ENCODE peak calls at places on chromosomes 5 and 9, in five cellular contexts. Q, C, R, F and W are unnamed samples.

GRCh38 chr5:173163219-173163618 is 18.9 kb downstream of the BNIP1 start:
- DNase-seq in R (peak), F (peak), Q (no peak), C (no peak), W (no peak)

GRCh38 chr5:124054564-124054963 is 542.6 kb downstream of the CSNK1G3 start:
- DNase-seq in Q (no peak), C (no peak), F (no peak), R (no peak), W (no peak)

GRCh38 chr9:73023025-73023541 is 70.2 kb upstream of the ALDH1A1 start:
- DNase-seq in R (peak), C (no peak), Q (no peak), F (peak), W (peak)

GRCh38 chr9:71604197-71605063 is 163.9 kb downstream of the CEMIP2 start:
- DNase-seq in C (peak), R (peak), F (peak), Q (peak), W (peak)

GRCh38 chr9:19922476-19923118 is 133.8 kb upstream of the SLC24A2 start:
- DNase-seq in F (peak), R (peak), C (no peak), Q (no peak), W (peak)

GRCh38 chr5:58466939-58467338 is 7.1 kb upstream of the PLK2 start:
- DNase-seq in F (no peak), R (peak), Q (no peak), C (no peak), W (no peak)

GRCh38 chr5:121019112-121019511 is 555.0 kb downstream of the PRR16 start:
- DNase-seq in Q (no peak), C (no peak), R (no peak), F (no peak), W (no peak)

GRCh38 chr5:58944221-58944620 is 361.3 kb downstream of the RAB3C start:
- DNase-seq in C (no peak), R (peak), F (no peak), Q (no peak), W (no peak)

GRCh38 chr5:98769006-98769255 is 4.5 kb upstream of the RGMB start:
- DNase-seq in Q (no peak), R (no peak), F (no peak), C (peak), W (no peak)

GRCh38 chr5:1840741-1841521 is 39.7 kb downstream of the NDUFS6 start:
- DNase-seq in R (peak), Q (no peak), C (no peak), F (no peak), W (no peak)

GRCh38 chr5:135602882-135603721 is 24.3 kb upstream of the CXCL14 start:
- DNase-seq in F (no peak), Q (no peak), R (no peak), C (no peak), W (no peak)

GRCh38 chr5:1053391-1054017 is 44.9 kb downstream of the NKD2 start:
- DNase-seq in R (peak), C (no peak), F (no peak), Q (no peak), W (no peak)

GRCh38 chr5:118687085-118687484 is 301.3 kb downstream of the DTWD2 start:
- DNase-seq in R (no peak), F (no peak), C (no peak), Q (no peak), W (no peak)

GRCh38 chr5:134435525-134435924 is 23.8 kb upstream of the CDKN2AIPNL start:
- DNase-seq in F (peak), C (peak), Q (no peak), R (no peak), W (no peak)

GRCh38 chr9:4933177-4933576 is 51.9 kb upstream of the JAK2 start:
- DNase-seq in R (peak), C (no peak), Q (no peak), F (peak), W (peak)

GRCh38 chr9:74577956-74578355 is 80.8 kb downstream of the RORB start:
- DNase-seq in C (no peak), Q (no peak), F (peak), R (no peak), W (no peak)

GRCh38 chr5:138789771-138790242 is 36.6 kb downstream of the CTNNA1 start:
- DNase-seq in F (peak), C (no peak), R (peak), Q (no peak), W (no peak)

GRCh38 chr5:67481362-67481761 is 284.8 kb upstream of the CD180 start:
- DNase-seq in F (no peak), C (no peak), R (no peak), Q (no peak), W (no peak)

GRCh38 chr5:170420809-170421412 is 31.7 kb upstream of the KCNMB1 start:
- DNase-seq in R (peak), Q (no peak), C (no peak), F (peak), W (peak)

GRCh38 chr9:117929873-117930272 is 225.7 kb downstream of the TLR4 start:
- DNase-seq in F (no peak), Q (no peak), C (no peak), R (no peak), W (peak)

GRCh38 chr9:86648828-86649170 is 294.6 kb upstream of the TUT7 start:
- DNase-seq in R (no peak), F (no peak), C (no peak), Q (no peak), W (no peak)

GRCh38 chr9:91740713-91741112 is 209.3 kb downstream of the ROR2 start:
- DNase-seq in C (no peak), F (peak), R (peak), Q (no peak), W (no peak)

GRCh38 chr9:95341262-95342011 is 23.9 kb upstream of the FANCC start:
- DNase-seq in C (no peak), Q (no peak), F (peak), R (peak), W (peak)

GRCh38 chr9:3760031-3760430 is 234.2 kb upstream of the RFX3 start:
- DNase-seq in C (no peak), F (no peak), Q (no peak), R (no peak), W (no peak)
- TF ChIP-seq CTCF in C (no peak), F (no peak), Q (no peak), R (no peak), W (no peak)

DNA sequence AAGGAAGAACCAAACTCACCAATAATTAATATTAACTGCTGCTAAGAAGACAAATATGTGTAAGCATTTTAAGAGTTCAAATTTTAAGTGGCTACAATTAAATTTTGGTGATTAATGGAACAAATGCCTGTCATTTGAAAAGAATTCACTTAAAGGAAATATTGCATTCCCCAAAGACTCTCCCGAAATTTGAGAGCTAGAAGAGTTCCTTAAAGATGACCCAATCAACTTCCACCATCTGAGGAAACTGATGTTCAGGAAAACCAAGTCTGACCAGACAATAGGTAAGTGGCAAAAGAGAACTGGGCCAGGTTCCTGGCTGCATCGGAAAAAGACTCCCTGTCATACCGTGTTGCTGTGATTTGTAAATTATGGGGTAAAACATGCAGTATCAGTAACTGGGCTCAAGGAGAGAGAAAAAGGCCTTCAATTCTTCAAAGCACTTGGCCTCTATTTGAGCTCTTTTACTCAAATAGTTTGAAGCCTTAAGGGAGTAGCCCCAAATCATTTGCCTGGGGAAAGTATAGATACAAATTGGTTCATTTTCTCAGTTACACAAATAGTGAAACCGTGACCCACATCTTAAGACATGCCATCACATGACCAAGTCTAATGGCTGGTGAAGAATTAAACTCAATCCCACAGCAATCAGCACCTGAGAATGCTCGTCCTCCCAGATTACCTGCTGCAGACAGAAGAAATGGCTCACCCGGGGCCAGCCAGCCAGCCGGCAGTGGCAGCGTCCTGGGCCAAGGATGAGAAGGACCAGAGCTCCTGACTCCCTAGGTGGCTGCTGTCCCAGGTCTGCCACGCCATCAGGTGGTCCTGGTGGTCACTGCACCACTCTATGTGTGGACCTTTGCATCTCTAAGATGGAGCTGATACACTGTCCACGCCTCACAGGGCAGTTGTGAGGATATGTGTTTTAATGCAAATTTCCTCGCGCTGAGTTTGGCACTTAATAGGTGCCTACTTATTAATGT is 162.9 kb downstream of the TTLL11 start:
- DNase-seq in F (no peak), Q (no peak), R (no peak), C (no peak), W (no peak)
- TF ChIP-seq CTCF in F (no peak), Q (no peak), R (peak), C (no peak), W (no peak)

GRCh38 chr9:36210722-36211121 is 20.0 kb downstream of the CLTA start:
- DNase-seq in R (no peak), C (no peak), F (no peak), Q (no peak), W (no peak)

GRCh38 chr9:36213989-36214388 is 23.3 kb downstream of the CLTA start:
- DNase-seq in R (peak), F (peak), C (no peak), Q (no peak), W (no peak)

GRCh38 chr9:36214571-36214970 is 23.9 kb downstream of the CLTA start:
- DNase-seq in Q (no peak), F (peak), R (peak), C (no peak), W (no peak)

GRCh38 chr9:36211510-36211909 is 20.8 kb downstream of the CLTA start:
- DNase-seq in F (no peak), Q (no peak), R (no peak), C (no peak), W (no peak)

GRCh38 chr9:36213387-36213786 is 22.7 kb downstream of the CLTA start:
- DNase-seq in F (no peak), R (no peak), C (no peak), Q (no peak), W (no peak)
- TF ChIP-seq CTCF in F (no peak), R (no peak), C (no peak), Q (no peak), W (no peak)

DNA sequence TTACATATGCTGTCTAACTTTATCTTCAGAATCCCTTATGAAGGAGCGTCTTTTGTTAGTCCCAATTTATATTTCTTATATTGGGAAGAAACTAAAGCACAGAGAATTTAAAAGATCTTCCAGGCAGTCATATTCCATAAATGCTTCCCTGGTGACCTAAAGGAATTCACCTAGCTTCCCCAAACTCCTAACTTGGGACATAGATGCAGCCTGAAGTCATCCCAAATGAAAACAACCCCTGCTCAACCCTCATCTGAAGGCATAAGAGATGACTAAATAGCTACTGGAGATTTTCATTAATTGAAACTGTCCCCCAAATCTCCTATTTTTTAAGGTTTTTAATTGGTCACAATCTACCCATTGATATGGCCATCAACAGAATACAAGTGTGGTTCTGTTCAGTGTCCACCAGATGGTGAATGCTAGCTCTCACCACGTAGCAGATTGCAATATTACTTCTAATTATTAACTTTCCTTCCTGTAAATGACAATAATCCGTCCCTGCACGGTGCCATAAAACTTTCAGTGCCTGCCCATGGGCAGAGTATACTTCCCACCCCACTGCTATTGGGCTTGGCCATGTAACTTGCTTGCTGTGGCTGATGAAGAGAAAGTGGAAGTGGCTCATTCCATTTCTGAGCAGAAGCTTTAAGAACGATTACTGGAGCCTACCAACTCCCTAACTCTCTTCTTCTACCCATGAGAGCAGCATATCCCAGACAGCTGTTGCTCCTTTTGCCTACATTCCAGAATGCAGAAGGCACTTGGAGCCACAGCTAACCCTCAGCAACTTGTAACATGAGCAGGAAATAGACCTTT is 18.7 kb downstream of the PRUNE2 start:
- DNase-seq in C (no peak), R (no peak), F (no peak), Q (no peak), W (no peak)
- TF ChIP-seq CTCF in C (no peak), R (no peak), F (peak), Q (no peak), W (no peak)

DNA sequence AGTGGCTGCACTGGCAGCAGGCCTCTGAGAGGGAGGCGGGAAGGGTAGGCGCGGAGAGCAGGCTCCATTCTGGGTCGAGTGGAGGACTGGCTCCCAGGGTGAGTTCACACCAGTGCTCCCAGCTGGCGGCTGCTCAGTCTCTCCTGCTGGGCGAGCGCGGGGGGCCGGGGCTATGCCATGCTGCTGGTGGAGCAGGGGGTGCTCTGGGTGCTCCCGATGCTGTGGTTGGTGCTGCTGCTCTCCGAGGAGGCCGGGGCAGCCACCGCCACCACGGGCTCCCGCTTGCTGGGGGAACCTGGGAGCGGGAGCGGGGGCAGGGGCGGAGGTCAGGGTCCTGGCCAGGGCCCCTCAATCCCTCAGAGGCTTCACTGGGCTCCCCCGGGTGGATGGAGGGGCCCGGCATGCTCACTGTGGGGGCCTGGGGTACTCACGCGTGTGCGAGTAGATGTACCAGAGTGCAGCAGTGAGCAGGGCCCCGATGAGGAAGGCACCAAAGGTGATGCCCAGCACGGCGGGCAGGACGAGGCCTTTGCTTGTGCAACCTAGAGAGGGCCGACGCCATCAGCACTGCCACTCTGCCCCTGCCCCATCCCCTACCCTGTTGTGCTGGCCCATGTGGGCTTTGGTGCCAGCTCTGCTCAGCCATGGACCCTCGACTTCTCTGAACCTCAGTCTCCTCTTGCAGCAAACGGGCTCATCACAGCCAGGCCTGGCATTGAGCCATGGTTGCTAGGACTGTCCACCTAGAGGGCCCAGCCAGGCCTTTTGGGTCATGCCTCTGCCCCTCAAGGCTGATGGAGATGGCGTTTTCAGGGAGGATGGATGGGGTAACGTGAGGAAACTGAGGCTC is 13.1 kb downstream of the FPGS start:
- DNase-seq in C (no peak), F (no peak), Q (no peak), R (no peak), W (no peak)
- TF ChIP-seq CTCF in C (no peak), F (no peak), Q (no peak), R (no peak), W (no peak)